ENCODE peak calls at places on chromosomes 2 and 18, in eight cellular contexts. X, D, T, M, R, V, B and C are unnamed samples.

GRCh38 chr2:143575340-143575739 is 446.1 kb downstream of the ARHGAP15 start:
- DNase-seq in X (no peak), D (no peak), T (no peak), M (no peak), R (no peak), V (no peak), B (no peak), C (no peak)

GRCh38 chr2:101832114-101832513 is 134.6 kb downstream of the MAP4K4 start:
- DNase-seq in X (no peak), D (no peak), T (no peak), M (no peak), R (no peak), V (no peak), B (no peak), C (no peak)

GRCh38 chr18:478679-479078 is 21.8 kb downstream of the COLEC12 start:
- DNase-seq in X (no peak), D (peak; percentile 58), T (no peak), M (no peak), R (no peak), V (no peak), B (no peak), C (no peak)

GRCh38 chr2:959453-959852 is 8.8 kb downstream of the SNTG2 start:
- DNase-seq in X (no peak), D (no peak), T (no peak), M (no peak), R (no peak), V (no peak), B (no peak), C (no peak)

GRCh38 chr2:180523629-180524340 is 456.6 kb upstream of the UBE2E3 start:
- DNase-seq in X (no peak), D (peak; percentile 76), T (no peak), M (no peak), R (no peak), V (no peak), B (peak; percentile 45), C (no peak)

GRCh38 chr2:223576873-223577272 is 25.3 kb downstream of the SCG2 start:
- DNase-seq in X (no peak), D (peak; percentile 96), T (no peak), M (no peak), R (no peak), V (no peak), B (no peak), C (no peak)

GRCh38 chr18:12748671-12749070 is 45.8 kb downstream of the PSMG2 start:
- DNase-seq in X (no peak), D (peak; percentile 27), T (no peak), M (no peak), R (no peak), V (no peak), B (no peak), C (no peak)

GRCh38 chr2:235141411-235142128 is 189.8 kb downstream of the SH3BP4 start:
- DNase-seq in X (no peak), D (no peak), T (no peak), M (no peak), R (no peak), V (no peak), B (no peak), C (no peak)

GRCh38 chr2:201701591-201701990 is 3.1 kb upstream of the MPP4 start:
- DNase-seq in X (no peak), D (no peak), T (no peak), M (no peak), R (no peak), V (peak; percentile 34), B (no peak), C (no peak)

GRCh38 chr2:239266779-239267410 is 133.9 kb downstream of the HDAC4 start:
- DNase-seq in X (no peak), D (no peak), T (no peak), M (no peak), R (no peak), V (no peak), B (no peak), C (no peak)

GRCh38 chr18:67652296-67652695 is 135.8 kb upstream of the DSEL start:
- DNase-seq in X (no peak), D (no peak), T (no peak), M (no peak), R (no peak), V (peak; percentile 9), B (no peak), C (no peak)

GRCh38 chr2:37920570-37920969 is 4.5 kb upstream of the RMDN2 start:
- DNase-seq in X (no peak), D (peak; percentile 87), T (no peak), M (no peak), R (no peak), V (no peak), B (no peak), C (no peak)

GRCh38 chr18:7303306-7303705 is 72.4 kb downstream of the LRRC30 start:
- DNase-seq in X (no peak), D (peak; percentile 10), T (no peak), M (no peak), R (no peak), V (no peak), B (no peak), C (no peak)

GRCh38 chr2:204486855-204487254 is 58.4 kb upstream of the PARD3B start:
- DNase-seq in X (no peak), D (no peak), T (no peak), M (no peak), R (no peak), V (no peak), B (no peak), C (no peak)

GRCh38 chr2:105261061-105261460 is 19.5 kb downstream of the GPR45 start:
- DNase-seq in X (no peak), D (peak; percentile 99), T (no peak), M (no peak), R (no peak), V (no peak), B (peak; percentile 81), C (no peak)

GRCh38 chr18:34901299-34901698 is 139.9 kb upstream of the MAPRE2 start:
- DNase-seq in X (no peak), D (peak; percentile 48), T (no peak), M (no peak), R (no peak), V (no peak), B (no peak), C (no peak)

GRCh38 chr2:218567797-218568189 is 358 bp downstream of the USP37 start:
- DNase-seq in X (no peak), D (no peak), T (no peak), M (no peak), R (peak; percentile 69), V (no peak), B (no peak), C (no peak)

GRCh38 chr2:177169810-177170514 is 42.6 kb upstream of the HNRNPA3 start:
- DNase-seq in X (no peak), D (no peak), T (no peak), M (no peak), R (no peak), V (no peak), B (no peak), C (no peak)

GRCh38 chr2:215888680-215889079 is 124.7 kb downstream of the MREG start:
- DNase-seq in X (no peak), D (peak; percentile 80), T (no peak), M (no peak), R (no peak), V (no peak), B (no peak), C (no peak)

GRCh38 chr2:157093666-157094065 is 163.8 kb upstream of the GALNT5 start:
- DNase-seq in X (no peak), D (no peak), T (no peak), M (no peak), R (no peak), V (no peak), B (no peak), C (no peak)

GRCh38 chr18:10304853-10305252 is 149.6 kb upstream of the APCDD1 start:
- DNase-seq in X (no peak), D (peak; percentile 52), T (no peak), M (peak; percentile 23), R (no peak), V (no peak), B (no peak), C (no peak)

GRCh38 chr18:59553273-59553672 is 143.9 kb downstream of the CCBE1 start:
- DNase-seq in X (no peak), D (no peak), T (no peak), M (no peak), R (no peak), V (no peak), B (no peak), C (no peak)

GRCh38 chr2:47504174-47504810 is 101.3 kb downstream of the MSH2 start:
- DNase-seq in X (no peak), D (no peak), T (no peak), M (no peak), R (no peak), V (no peak), B (no peak), C (no peak)

GRCh38 chr18:69469444-69469919 is 68.8 kb downstream of the DOK6 start:
- DNase-seq in X (peak; percentile 17), D (peak; percentile 1), T (no peak), M (no peak), R (peak; percentile 17), V (no peak), B (no peak), C (no peak)

GRCh38 chr18:38023871-38024270 is 458.3 kb upstream of the CELF4 start:
- DNase-seq in X (no peak), D (no peak), T (no peak), M (no peak), R (no peak), V (no peak), B (no peak), C (no peak)

GRCh38 chr18:23448291-23448690 is 4.8 kb upstream of the RIOK3 start:
- DNase-seq in X (no peak), D (no peak), T (no peak), M (no peak), R (no peak), V (no peak), B (no peak), C (no peak)

GRCh38 chr18:55477537-55478300 is 110.3 kb downstream of the TCF4 start:
- DNase-seq in X (peak; percentile 30), D (peak; percentile 80), T (peak; percentile 8), M (no peak), R (no peak), V (peak; percentile 43), B (no peak), C (no peak)

GRCh38 chr2:133218204-133218603 is 350.1 kb downstream of the NCKAP5 start:
- DNase-seq in X (no peak), D (no peak), T (no peak), M (no peak), R (no peak), V (no peak), B (no peak), C (no peak)

GRCh38 chr2:203631068-203631757 is 75.2 kb upstream of the CD28 start:
- DNase-seq in X (no peak), D (peak; percentile 31), T (no peak), M (no peak), R (no peak), V (no peak), B (no peak), C (no peak)

GRCh38 chr2:46695283-46695682 is 215.9 kb downstream of the TMEM247 start:
- DNase-seq in X (no peak), D (no peak), T (no peak), M (no peak), R (no peak), V (peak; percentile 21), B (no peak), C (no peak)

GRCh38 chr2:85649201-85650190 is 18.5 kb downstream of the SFTPB start:
- DNase-seq in X (no peak), D (peak; percentile 90), T (no peak), M (no peak), R (no peak), V (no peak), B (peak; percentile 22), C (no peak)

GRCh38 chr18:32138332-32138731 is 46.7 kb downstream of the RNF138 start:
- DNase-seq in X (no peak), D (no peak), T (no peak), M (no peak), R (no peak), V (no peak), B (no peak), C (no peak)

GRCh38 chr18:3799515-3799914 is 349.5 kb downstream of the TGIF1 start:
- DNase-seq in X (no peak), D (peak; percentile 53), T (no peak), M (no peak), R (no peak), V (no peak), B (no peak), C (no peak)

GRCh38 chr18:21662591-21662990 is 42.0 kb downstream of the ABHD3 start:
- DNase-seq in X (no peak), D (no peak), T (no peak), M (no peak), R (no peak), V (no peak), B (no peak), C (no peak)